ENCODE peak calls at places on chromosomes 16 and 17, in six cellular contexts. Q, Z, M, T, K and E are unnamed samples. For H3K9me3, the result is how much of the 10 kb centered on the place peaks cover.

GRCh38 chr16:54233626-54234025 is 53.0 kb downstream of the IRX3 start:
- DNase-seq in Q (no peak), Z (no peak), M (no peak), T (no peak), K (no peak), E (no peak)

GRCh38 chr16:88469615-88470395 is 16.7 kb downstream of the ZFPM1 start:
- DNase-seq in Q (no peak), Z (no peak), M (no peak), T (no peak), K (no peak), E (no peak)

GRCh38 chr17:17921192-17922082 is 50.8 kb downstream of the TOM1L2 start:
- DNase-seq in Q (peak), Z (no peak), M (peak), T (peak), K (peak), E (no peak)

GRCh38 chr16:30561212-30561816 is 3.1 kb upstream of the ZNF764 start:
- DNase-seq in Q (no peak), Z (peak), M (peak), T (no peak), K (peak), E (peak)

GRCh38 chr17:61728297-61728836 is 135.0 kb downstream of the BRIP1 start:
- DNase-seq in Q (no peak), Z (no peak), M (no peak), T (no peak), K (no peak), E (no peak)

GRCh38 chr17:76437467-76438402 is 15.2 kb downstream of the UBE2O start:
- DNase-seq in Q (no peak), Z (no peak), M (no peak), T (no peak), K (no peak), E (no peak)

GRCh38 chr16:82011199-82011641 is at the start of gene SDR42E1:
- DNase-seq in Q (no peak), Z (peak), M (peak), T (peak), K (peak), E (peak)

GRCh38 chr17:75518201-75518600 is 1.9 kb downstream of the TSEN54 start:
- DNase-seq in Q (no peak), Z (no peak), M (no peak), T (no peak), K (no peak), E (no peak)

GRCh38 chr17:6376901-6377300 is 58.0 kb downstream of the AIPL1 start:
- DNase-seq in Q (no peak), Z (no peak), M (no peak), T (no peak), K (no peak), E (no peak)

GRCh38 chr17:33927732-33928133 is 327.4 kb upstream of the CCL2 start:
- DNase-seq in Q (no peak), Z (no peak), M (no peak), T (no peak), K (no peak), E (no peak)

GRCh38 chr16:85328665-85329058 is 216.4 kb upstream of the CIBAR2 start:
- DNase-seq in Q (no peak), Z (no peak), M (no peak), T (no peak), K (no peak), E (no peak)

GRCh38 chr16:993731-994130 is 12.2 kb downstream of the SOX8 start:
- DNase-seq in Q (no peak), Z (no peak), M (no peak), T (no peak), K (no peak), E (no peak)

GRCh38 chr17:82257473-82257872 is 16.0 kb downstream of the CSNK1D start:
- DNase-seq in Q (no peak), Z (peak), M (no peak), T (peak), K (no peak), E (no peak)

GRCh38 chr16:67934306-67935095 is 2.1 kb downstream of the PSMB10 start:
- DNase-seq in Q (no peak), Z (no peak), M (no peak), T (no peak), K (no peak), E (no peak)

GRCh38 chr16:58222532-58223316 is 24.8 kb upstream of the CSNK2A2 start:
- DNase-seq in Q (no peak), Z (peak), M (peak), T (peak), K (no peak), E (no peak)

GRCh38 chr16:52446076-52446475 is 100.9 kb downstream of the TOX3 start:
- DNase-seq in Q (no peak), Z (no peak), M (no peak), T (no peak), K (no peak), E (no peak)

GRCh38 chr17:7843536-7844291 is 9.7 kb downstream of the KDM6B start:
- DNase-seq in Q (peak), Z (peak), M (peak), T (peak), K (peak), E (peak)
- H3K9me3 ChIP-seq in Q (under half), Z (under half), M (under half), T (under half), K (under half), E (under half)

DNA sequence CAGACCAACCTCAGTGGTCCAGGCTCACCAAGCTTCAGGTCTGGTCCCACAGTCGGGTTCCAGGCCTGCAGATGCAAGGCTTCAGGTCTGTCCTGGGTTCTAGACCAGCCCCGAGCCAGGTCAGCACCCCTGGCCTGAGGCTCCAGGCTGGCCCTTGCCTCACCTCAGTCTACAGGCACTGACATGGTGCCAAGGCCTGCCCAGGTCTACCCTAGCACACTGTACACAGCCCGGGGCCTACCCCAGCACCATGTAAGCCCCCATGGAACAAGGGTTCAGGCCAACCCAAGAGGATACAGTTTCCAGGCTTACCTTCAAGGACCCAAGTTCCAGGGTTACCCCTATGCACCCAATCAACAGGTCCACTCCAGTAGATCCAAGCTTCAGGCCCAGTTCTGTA is 26.8 kb downstream of the ZFP1 start:
- DNase-seq in Q (no peak), Z (no peak), M (no peak), T (no peak), K (no peak), E (no peak)
- H3K9me3 ChIP-seq in Q (half or more), Z (under half), M (half or more), T (half or more), K (half or more), E (half or more)

DNA sequence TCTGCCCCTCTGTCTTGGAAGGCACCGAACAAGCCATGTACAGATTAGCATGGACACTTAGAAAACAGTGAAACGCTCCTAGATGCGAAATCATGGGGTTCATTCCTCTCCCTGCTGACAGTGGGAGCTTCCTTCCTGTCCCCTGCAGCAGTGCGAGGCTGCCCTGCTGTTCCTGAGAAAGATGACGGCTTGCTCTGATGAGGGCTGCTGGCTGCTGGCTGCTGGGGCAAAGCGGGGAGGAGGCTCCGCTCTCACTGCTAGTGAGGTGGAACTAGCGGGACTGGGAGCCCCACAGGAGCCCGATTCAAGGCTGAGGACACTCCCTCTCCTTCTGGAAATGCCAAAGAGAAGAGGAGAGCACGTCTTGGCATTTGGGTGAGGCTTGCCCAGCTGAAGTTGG is 25.9 kb upstream of the CACNG4 start:
- DNase-seq in Q (no peak), Z (no peak), M (no peak), T (no peak), K (no peak), E (no peak)
- H3K9me3 ChIP-seq in Q (under half), Z (under half), M (under half), T (under half), K (under half), E (under half)

GRCh38 chr17:5297245-5297644 is 15.2 kb downstream of the RABEP1 start:
- DNase-seq in Q (no peak), Z (no peak), M (no peak), T (no peak), K (no peak), E (no peak)
- H3K9me3 ChIP-seq in Q (under half), Z (under half), M (under half), T (under half), K (under half), E (under half)

GRCh38 chr17:22270381-22270780 is 578.1 kb downstream of the KCNJ18 start:
- DNase-seq in Q (no peak), Z (no peak), M (no peak), T (no peak), K (no peak), E (no peak)
- H3K9me3 ChIP-seq in Q (under half), Z (under half), M (under half), T (under half), K (under half), E (under half)

GRCh38 chr17:71276071-71276470 is 844.7 kb upstream of the SOX9 start:
- DNase-seq in Q (no peak), Z (no peak), M (no peak), T (no peak), K (no peak), E (no peak)
- H3K9me3 ChIP-seq in Q (under half), Z (under half), M (under half), T (under half), K (under half), E (under half)

GRCh38 chr16:10386517-10387377 is 886 bp downstream of the ATF7IP2 start:
- DNase-seq in Q (no peak), Z (no peak), M (no peak), T (peak), K (no peak), E (no peak)

GRCh38 chr16:10383626-10384025 is 2.2 kb upstream of the ATF7IP2 start:
- DNase-seq in Q (no peak), Z (no peak), M (no peak), T (no peak), K (no peak), E (no peak)

GRCh38 chr16:10387378-10387681 is 1.5 kb downstream of the ATF7IP2 start:
- DNase-seq in Q (no peak), Z (no peak), M (no peak), T (no peak), K (no peak), E (no peak)

GRCh38 chr16:10388987-10389386 is 3.1 kb downstream of the ATF7IP2 start:
- DNase-seq in Q (no peak), Z (no peak), M (no peak), T (no peak), K (no peak), E (no peak)

DNA sequence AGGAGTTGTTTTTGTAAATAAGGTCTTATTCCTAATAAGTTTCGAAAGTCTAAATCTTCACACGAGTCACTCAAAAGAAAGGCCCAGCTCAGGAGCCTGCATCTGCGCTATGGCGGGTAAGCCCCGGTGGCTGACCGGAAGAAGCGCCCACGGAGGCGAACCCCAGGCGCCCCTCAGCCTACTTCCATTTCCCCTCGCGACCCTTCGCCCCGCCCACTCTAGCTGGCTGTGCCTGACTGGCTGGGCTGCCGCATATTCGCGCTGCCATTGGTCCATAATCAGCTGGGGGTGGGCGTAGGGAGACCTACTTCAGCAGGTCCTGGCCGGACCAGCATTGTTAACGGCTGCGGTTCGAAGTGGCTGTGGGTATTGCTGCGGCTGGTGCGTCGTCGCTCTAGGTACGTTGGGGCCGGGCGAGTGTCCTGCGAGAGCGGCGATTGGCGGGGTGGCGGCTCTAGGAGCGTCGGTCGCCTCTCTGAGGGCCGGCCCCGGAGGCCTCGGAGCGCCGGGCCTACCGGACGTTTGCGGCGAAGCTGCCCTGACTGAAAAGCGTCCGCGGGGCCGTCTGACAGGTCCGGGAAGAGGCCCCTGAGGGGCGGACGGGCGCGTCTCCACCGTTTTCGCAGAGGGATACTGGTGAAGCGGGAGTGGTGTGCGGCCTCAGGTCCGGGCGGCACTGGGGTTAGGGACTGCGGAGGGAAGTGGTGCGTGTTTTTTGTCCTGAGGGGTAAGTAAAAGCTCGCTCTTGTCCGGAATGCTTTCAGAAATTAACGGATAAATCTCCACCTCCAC is at the start of gene ATF7IP2:
- DNase-seq in Q (peak), Z (peak), M (no peak), T (peak), K (peak), E (peak)
- H3K9me3 ChIP-seq in Q (under half), Z (under half), M (under half), T (under half), K (under half), E (under half)